ENCODE peak calls at places on chromosome X, in five cellular contexts. W, H, Y, T and X are unnamed samples.

GRCh38 chrX:104318330-104319009 is 63.7 kb upstream of the ESX1 start:
- DNase-seq in W (peak), H (no peak), Y (no peak), T (peak), X (no peak)

GRCh38 chrX:25442501-25442900 is 426.7 kb upstream of the ARX start:
- DNase-seq in W (no peak), H (no peak), Y (no peak), T (peak), X (no peak)

GRCh38 chrX:120244395-120244734 is 6.2 kb upstream of the ZBTB33 start:
- DNase-seq in W (no peak), H (no peak), Y (no peak), T (no peak), X (no peak)

GRCh38 chrX:40153335-40154221 is 55.8 kb upstream of the BCOR start:
- DNase-seq in W (no peak), H (peak), Y (peak), T (peak), X (peak)

GRCh38 chrX:81201692-81202412 is at the start of the genes HMGN5 and SH3BGRL:
- DNase-seq in W (peak), H (peak), Y (peak), T (peak), X (peak)

GRCh38 chrX:38987135-38987780 is 186.0 kb downstream of the MID1IP1 start:
- DNase-seq in W (no peak), H (no peak), Y (no peak), T (no peak), X (no peak)

GRCh38 chrX:153971124-153971631 is 440 bp downstream of the HCFC1 start:
- DNase-seq in W (peak), H (peak), Y (peak), T (peak), X (peak)

GRCh38 chrX:41670108-41670507 is 18.7 kb upstream of the GPR34 start:
- DNase-seq in W (no peak), H (no peak), Y (no peak), T (no peak), X (no peak)

GRCh38 chrX:13387656-13388421 is 68.0 kb upstream of the ATXN3L start:
- DNase-seq in W (peak), H (peak), Y (no peak), T (no peak), X (no peak)

GRCh38 chrX:19824603-19825002 is 62.8 kb downstream of the SH3KBP1 start:
- DNase-seq in W (peak), H (no peak), Y (no peak), T (no peak), X (no peak)

GRCh38 chrX:66731398-66731797 is 92.5 kb upstream of the EDA2R start:
- DNase-seq in W (peak), H (no peak), Y (no peak), T (peak), X (no peak)

GRCh38 chrX:47143894-47144625 is 442 bp downstream of the NDUFB11 start:
- DNase-seq in W (no peak), H (no peak), Y (peak), T (peak), X (no peak)

GRCh38 chrX:115562492-115562872 is 1.5 kb downstream of the PLS3 start:
- DNase-seq in W (peak), H (no peak), Y (no peak), T (peak), X (no peak)

GRCh38 chrX:9890541-9891200 is 76.5 kb upstream of the CLDN34 start:
- DNase-seq in W (no peak), H (no peak), Y (no peak), T (no peak), X (no peak)

GRCh38 chrX:109089359-109089758 is 353.0 kb upstream of the IRS4 start:
- DNase-seq in W (no peak), H (no peak), Y (no peak), T (no peak), X (no peak)

GRCh38 chrX:134836497-134836968 is 154.3 kb upstream of the SMIM10 start:
- DNase-seq in W (peak), H (no peak), Y (no peak), T (peak), X (no peak)

GRCh38 chrX:18725316-18725943 is 18.0 kb downstream of the PPEF1 start:
- DNase-seq in W (no peak), H (no peak), Y (no peak), T (no peak), X (no peak)

GRCh38 chrX:71609095-71609750 is 9.1 kb downstream of the CXCR3 start:
- DNase-seq in W (no peak), H (no peak), Y (no peak), T (no peak), X (no peak)

GRCh38 chrX:43720961-43721360 is 64.9 kb downstream of the MAOA start:
- DNase-seq in W (no peak), H (no peak), Y (no peak), T (no peak), X (no peak)

GRCh38 chrX:55451990-55452824 is at the start of gene MAGEH1:
- DNase-seq in W (peak), H (peak), Y (peak), T (peak), X (peak)

GRCh38 chrX:121975666-121976065 is 928.3 kb downstream of the GLUD2 start:
- DNase-seq in W (peak), H (no peak), Y (no peak), T (no peak), X (no peak)

GRCh38 chrX:29867971-29868370 is 347.4 kb upstream of the MAGEB2 start:
- DNase-seq in W (no peak), H (no peak), Y (no peak), T (no peak), X (no peak)

GRCh38 chrX:129721870-129722269 is 16.9 kb upstream of the XPNPEP2 start:
- DNase-seq in W (no peak), H (no peak), Y (no peak), T (no peak), X (no peak)

GRCh38 chrX:134551365-134552095 is 91.6 kb downstream of the HPRT1 start:
- DNase-seq in W (peak), H (no peak), Y (no peak), T (peak), X (no peak)

GRCh38 chrX:130443883-130444282 is 42.1 kb downstream of the RBMX2 start:
- DNase-seq in W (no peak), H (no peak), Y (no peak), T (no peak), X (no peak)

GRCh38 chrX:14873676-14874049 is 442 bp downstream of the MOSPD2 start:
- DNase-seq in W (no peak), H (no peak), Y (no peak), T (no peak), X (no peak)

GRCh38 chrX:37753384-37753783 is 26.5 kb upstream of the CYBB start:
- DNase-seq in W (no peak), H (no peak), Y (no peak), T (no peak), X (no peak)

GRCh38 chrX:47751670-47752069 is 85.0 kb upstream of the ZNF81 start:
- DNase-seq in W (peak), H (no peak), Y (peak), T (peak), X (peak)